ENCODE peak calls at places on chromosomes 12 and 14, in nine cellular contexts. I is foreskin melanocyte; V is epithelial cell of esophagus; P is glomerular endothelial cell; Z is NCI-H510A; E is HuH-7; S is activated CD4-positive, alpha-beta T cell treated with anti-CD3 and anti-CD28 coated beads, Interleukin-2, amount 50 U/mL, for 1 hour; O is T-helper 1 cell; U is activated T-cell treated with anti-CD3 and anti-CD28 coated beads for 4 hours. T is an unnamed sample.

GRCh38 chr14:70934502-70935134 is 27.4 kb downstream of the PCNX1 start:
- DNase-seq in I (peak; percentile 33), E (no peak), P (no peak), V (no peak), S (no peak), Z (no peak), O (no peak), U (no peak), T (no peak)

GRCh38 chr12:8692573-8692972 is 5.2 kb upstream of the RIMKLB start:
- DNase-seq in O (no peak), Z (peak; percentile 77), S (no peak), I (no peak), V (peak; percentile 47), U (no peak), P (no peak), E (no peak), T (peak; percentile 48)

GRCh38 chr12:68733661-68734071 is 12.3 kb upstream of the SLC35E3 start:
- DNase-seq in P (no peak), O (no peak), S (no peak), U (no peak), V (peak; percentile 13), Z (no peak), E (no peak), I (no peak), T (no peak)

GRCh38 chr12:124277394-124278222 is 17.3 kb upstream of the RFLNA start:
- DNase-seq in U (no peak), O (no peak), E (no peak), I (no peak), V (no peak), P (no peak), S (no peak), Z (no peak), T (no peak)

GRCh38 chr12:59654061-59654460 is 58.2 kb downstream of the SLC16A7 start:
- DNase-seq in U (no peak), S (no peak), E (no peak), Z (no peak), I (no peak), P (no peak), V (no peak), O (no peak), T (no peak)

GRCh38 chr14:91374287-91374880 is 43.2 kb downstream of the CCDC88C start:
- DNase-seq in P (no peak), O (no peak), E (no peak), I (no peak), Z (peak; percentile 15), V (no peak), S (no peak), U (no peak), T (no peak)

GRCh38 chr14:64417042-64417770 is 29.1 kb downstream of the MTHFD1 start:
- DNase-seq in U (no peak), I (peak; percentile 8), P (no peak), S (no peak), E (no peak), V (no peak), O (no peak), Z (no peak), T (no peak)

GRCh38 chr12:57128519-57129247 is 400 bp downstream of the LRP1 start:
- DNase-seq in I (no peak), E (no peak), Z (no peak), U (no peak), O (no peak), P (no peak), S (no peak), V (no peak), T (no peak)

GRCh38 chr14:80549141-80549540 is 337.8 kb upstream of the DIO2 start:
- DNase-seq in Z (no peak), S (no peak), I (no peak), U (no peak), O (no peak), P (no peak), E (no peak), V (peak; percentile 19), T (no peak)

GRCh38 chr12:29234965-29235364 is 85.9 kb downstream of the FAR2 start:
- DNase-seq in S (no peak), Z (no peak), P (peak; percentile 91), E (no peak), V (peak; percentile 74), O (no peak), U (no peak), I (no peak), T (no peak)

GRCh38 chr12:23084236-23084995 is 459.4 kb downstream of the ETNK1 start:
- DNase-seq in O (no peak), E (no peak), I (peak; percentile 7), P (peak; percentile 84), S (no peak), V (peak; percentile 99), U (no peak), Z (no peak), T (no peak)

GRCh38 chr14:96762650-96763049 is 34.5 kb upstream of the VRK1 start:
- DNase-seq in O (no peak), E (peak; percentile 57), V (peak; percentile 74), S (no peak), I (peak; percentile 32), Z (peak; percentile 23), P (no peak), U (no peak), T (no peak)

T was measured in tibial nerve.